ENCODE peak calls at places on chromosomes 5 and 9, in eight cellular contexts. D, A, M, V, R, P, E and I are unnamed samples. For H3K27me3, the result is how much of the 10 kb centered on the place peaks cover.

GRCh38 chr9:93094294-93095204 is 1.5 kb upstream of the CARD19 start:
- DNase-seq in D (no peak), P (peak), V (no peak), E (no peak), M (peak), R (peak), A (peak), I (no peak)

GRCh38 chr9:30913331-30913730 is 1471.1 kb upstream of the ACO1 start:
- DNase-seq in M (no peak), A (peak), V (no peak), D (no peak), P (no peak), R (no peak), E (no peak), I (no peak)

GRCh38 chr5:6804766-6805165 is 91.5 kb downstream of the TENT4A start:
- DNase-seq in V (no peak), R (no peak), P (no peak), M (no peak), A (no peak), E (no peak), D (no peak), I (no peak)

GRCh38 chr5:14593326-14594036 is 11.9 kb downstream of the OTULINL start:
- DNase-seq in P (no peak), E (no peak), M (no peak), A (no peak), V (no peak), D (no peak), R (no peak), I (no peak)

GRCh38 chr5:154850255-154851062 is at the start of gene FAXDC2:
- DNase-seq in R (peak), P (peak), V (no peak), A (peak), D (peak), M (peak), E (no peak), I (no peak)

GRCh38 chr5:74013222-74013621 is 387.2 kb downstream of the ARHGEF28 start:
- DNase-seq in P (no peak), V (no peak), R (no peak), E (no peak), D (no peak), M (no peak), A (no peak), I (no peak)

GRCh38 chr5:147208134-147208533 is 26.7 kb upstream of the STK32A start:
- DNase-seq in V (no peak), R (no peak), E (no peak), D (no peak), A (no peak), P (no peak), M (no peak), I (no peak)

GRCh38 chr9:129198737-129199435 is 20.8 kb upstream of the IER5L start:
- DNase-seq in P (no peak), M (no peak), A (no peak), R (no peak), E (no peak), V (no peak), D (no peak), I (no peak)

GRCh38 chr5:113513384-113514262 is at the start of gene YTHDC2:
- DNase-seq in A (peak), D (peak), M (peak), R (peak), V (peak), E (peak), P (peak), I (peak)

GRCh38 chr5:15683332-15683731 is 183.4 kb downstream of the FBXL7 start:
- DNase-seq in E (no peak), R (peak), V (no peak), D (peak), P (no peak), A (peak), M (peak), I (no peak)

GRCh38 chr9:83384214-83384613 is 154.0 kb downstream of the FRMD3 start:
- DNase-seq in P (no peak), E (no peak), M (no peak), A (no peak), R (no peak), V (no peak), D (no peak), I (no peak)

GRCh38 chr5:143440448-143441102 is 37.1 kb upstream of the NR3C1 start:
- DNase-seq in M (no peak), P (no peak), V (no peak), R (no peak), A (no peak), E (no peak), D (no peak), I (peak)

GRCh38 chr5:72178910-72179815 is 71.9 kb downstream of the MAP1B start:
- DNase-seq in E (no peak), P (peak), A (peak), D (no peak), V (peak), R (peak), M (no peak), I (no peak)

GRCh38 chr9:117783828-117784227 is 79.6 kb downstream of the TLR4 start:
- DNase-seq in E (no peak), A (no peak), D (no peak), P (no peak), R (no peak), M (no peak), V (no peak), I (no peak)

GRCh38 chr9:114426046-114426948 is 38.5 kb upstream of the AKNA start:
- DNase-seq in P (peak), D (no peak), R (no peak), V (no peak), E (no peak), M (no peak), A (no peak), I (no peak)

GRCh38 chr5:162068412-162068811 is 839 bp downstream of the GABRG2 start:
- DNase-seq in P (no peak), A (peak), D (peak), V (no peak), E (no peak), R (peak), M (peak), I (peak)

GRCh38 chr5:170254056-170254455 is 21.3 kb downstream of the C5orf58 start:
- DNase-seq in A (no peak), P (no peak), M (no peak), E (no peak), V (no peak), D (no peak), R (no peak), I (peak)

GRCh38 chr5:34511481-34511880 is 144.6 kb upstream of the RAI14 start:
- DNase-seq in P (no peak), E (no peak), M (no peak), V (no peak), D (no peak), R (no peak), A (no peak), I (no peak)

GRCh38 chr5:123156577-123157296 is 67.7 kb downstream of the PRDM6 start:
- DNase-seq in R (no peak), E (no peak), D (no peak), M (no peak), V (no peak), A (no peak), P (no peak), I (no peak)

GRCh38 chr5:41764650-41765049 is 105.6 kb downstream of the OXCT1 start:
- DNase-seq in D (no peak), R (no peak), V (no peak), P (no peak), M (no peak), A (no peak), E (no peak), I (no peak)

GRCh38 chr5:87182622-87183021 is 85.1 kb upstream of the RASA1 start:
- DNase-seq in P (no peak), E (no peak), M (no peak), A (no peak), R (no peak), V (no peak), D (no peak), I (no peak)

GRCh38 chr9:124849801-124850200 is 3.5 kb upstream of the WDR38 start:
- DNase-seq in D (peak), V (no peak), E (no peak), P (peak), R (no peak), M (no peak), A (no peak), I (no peak)

GRCh38 chr9:125748511-125749099 is 1.4 kb downstream of the PBX3 start:
- DNase-seq in V (no peak), D (no peak), A (peak), R (peak), E (no peak), P (no peak), M (peak), I (no peak)

GRCh38 chr9:129145841-129146292 is 32.2 kb downstream of the IER5L start:
- DNase-seq in P (peak), V (no peak), M (peak), D (peak), R (peak), E (no peak), A (peak), I (no peak)

GRCh38 chr9:83584995-83585394 is 37.9 kb upstream of the IDNK start:
- DNase-seq in M (no peak), A (no peak), D (no peak), R (no peak), V (no peak), P (no peak), E (no peak), I (no peak)

GRCh38 chr9:70477907-70478480 is 63.5 kb upstream of the KLF9 start:
- DNase-seq in R (no peak), P (peak), D (no peak), M (no peak), A (no peak), E (no peak), V (no peak), I (no peak)

GRCh38 chr9:20361220-20361619 is 261.1 kb downstream of the MLLT3 start:
- DNase-seq in D (no peak), M (no peak), R (no peak), A (no peak), P (no peak), V (no peak), E (no peak), I (no peak)

GRCh38 chr9:112050544-112051475 is 124.3 kb downstream of the SUSD1 start:
- DNase-seq in P (peak), R (no peak), A (peak), E (no peak), D (peak), V (no peak), M (no peak), I (peak)

GRCh38 chr5:83471405-83472212 is at the start of gene VCAN:
- DNase-seq in R (peak), M (peak), A (peak), E (no peak), D (no peak), P (peak), V (peak), I (peak)

GRCh38 chr5:123450641-123451421 is 27.6 kb upstream of the CEP120 start:
- DNase-seq in E (no peak), M (peak), P (no peak), R (no peak), V (no peak), D (no peak), A (no peak), I (no peak)

GRCh38 chr9:128887914-128888350 is 6.0 kb downstream of the LRRC8A start:
- DNase-seq in R (no peak), E (no peak), M (no peak), V (no peak), A (peak), P (no peak), D (no peak), I (no peak)

GRCh38 chr9:19988281-19988680 is 199.4 kb upstream of the SLC24A2 start:
- DNase-seq in R (no peak), V (no peak), E (no peak), A (peak), M (no peak), P (no peak), D (no peak), I (no peak)

GRCh38 chr5:180825768-180826525 is 23.3 kb upstream of the MGAT1 start:
- DNase-seq in V (no peak), A (no peak), M (no peak), R (no peak), P (peak), E (peak), D (peak), I (peak)

GRCh38 chr9:135907006-135907434 is 326 bp downstream of the CAMSAP1 start:
- DNase-seq in A (peak), R (no peak), E (no peak), V (no peak), P (peak), D (no peak), M (peak), I (no peak)
- H3K4me3 ChIP-seq in A (peak), R (peak), E (peak), V (peak), P (peak), D (peak), M (peak), I (peak)

GRCh38 chr9:132424857-132425702 is 15.1 kb downstream of the CFAP77 start:
- DNase-seq in V (no peak), P (no peak), M (no peak), E (no peak), D (no peak), R (no peak), A (peak), I (no peak)
- H3K27me3 ChIP-seq in V (under half), P (under half), M (under half), E (under half), D (half or more), R (under half), A (half or more), I (under half)

GRCh38 chr5:139273322-139273571 is 20.3 kb upstream of the MATR3 start:
- DNase-seq in E (no peak), M (peak), P (no peak), A (peak), V (no peak), R (no peak), D (peak), I (no peak)

GRCh38 chr5:139272471-139273321 is 20.8 kb upstream of the MATR3 start:
- DNase-seq in R (no peak), A (no peak), V (no peak), P (no peak), D (peak), M (no peak), E (no peak), I (no peak)

GRCh38 chr5:139271201-139272027 is 22.1 kb upstream of the MATR3 start:
- DNase-seq in D (peak), V (no peak), P (no peak), A (no peak), M (no peak), E (no peak), R (no peak), I (no peak)

GRCh38 chr5:139267481-139267880 is 26.1 kb upstream of the MATR3 start:
- DNase-seq in A (no peak), P (no peak), D (no peak), V (no peak), E (no peak), M (no peak), R (no peak), I (no peak)

DNA sequence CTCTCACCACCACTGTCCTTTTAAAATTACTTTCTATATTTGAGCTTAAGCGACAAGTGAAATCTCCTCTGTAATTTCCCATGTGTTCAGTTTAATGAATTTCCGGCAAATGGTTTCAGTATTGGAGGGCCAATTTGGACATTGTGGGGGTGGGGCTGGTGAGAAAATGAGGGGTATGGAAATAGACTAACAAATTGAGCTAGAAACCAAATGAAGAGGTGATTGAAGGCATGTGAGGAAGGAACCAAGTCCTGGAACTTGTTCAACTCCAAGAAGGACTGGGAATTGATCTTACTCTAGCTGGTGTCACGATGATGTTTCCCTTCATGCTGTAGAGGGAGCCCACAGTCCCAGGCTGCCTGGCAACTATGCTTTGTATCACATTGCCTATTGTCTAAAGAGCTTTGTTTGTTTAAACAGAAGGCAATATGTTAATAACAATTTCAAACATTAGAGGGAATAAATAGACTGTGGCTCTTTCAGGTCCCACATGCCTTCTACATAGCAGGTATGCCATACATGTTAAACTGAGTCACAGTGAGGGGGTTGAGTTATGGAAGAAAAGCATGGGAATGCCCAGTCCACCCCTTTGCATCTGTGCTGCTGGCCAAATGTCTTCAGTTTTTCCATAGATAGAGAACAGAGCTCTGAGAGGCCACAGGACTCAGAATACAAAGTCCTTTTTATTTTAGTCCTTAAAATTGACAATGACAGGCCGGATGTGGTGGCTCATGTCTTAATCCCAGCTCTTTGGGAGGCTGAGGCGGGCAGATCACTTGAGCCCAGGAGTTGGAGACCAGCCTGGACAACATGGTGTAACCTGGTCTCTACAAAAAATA is 25.0 kb upstream of the MATR3 start:
- DNase-seq in V (no peak), R (no peak), E (no peak), A (peak), M (no peak), P (no peak), D (no peak), I (no peak)
- TF ChIP-seq CTCF in V (peak), R (peak), E (peak), A (peak), M (no peak), P (no peak), D (peak), I (peak)

DNA sequence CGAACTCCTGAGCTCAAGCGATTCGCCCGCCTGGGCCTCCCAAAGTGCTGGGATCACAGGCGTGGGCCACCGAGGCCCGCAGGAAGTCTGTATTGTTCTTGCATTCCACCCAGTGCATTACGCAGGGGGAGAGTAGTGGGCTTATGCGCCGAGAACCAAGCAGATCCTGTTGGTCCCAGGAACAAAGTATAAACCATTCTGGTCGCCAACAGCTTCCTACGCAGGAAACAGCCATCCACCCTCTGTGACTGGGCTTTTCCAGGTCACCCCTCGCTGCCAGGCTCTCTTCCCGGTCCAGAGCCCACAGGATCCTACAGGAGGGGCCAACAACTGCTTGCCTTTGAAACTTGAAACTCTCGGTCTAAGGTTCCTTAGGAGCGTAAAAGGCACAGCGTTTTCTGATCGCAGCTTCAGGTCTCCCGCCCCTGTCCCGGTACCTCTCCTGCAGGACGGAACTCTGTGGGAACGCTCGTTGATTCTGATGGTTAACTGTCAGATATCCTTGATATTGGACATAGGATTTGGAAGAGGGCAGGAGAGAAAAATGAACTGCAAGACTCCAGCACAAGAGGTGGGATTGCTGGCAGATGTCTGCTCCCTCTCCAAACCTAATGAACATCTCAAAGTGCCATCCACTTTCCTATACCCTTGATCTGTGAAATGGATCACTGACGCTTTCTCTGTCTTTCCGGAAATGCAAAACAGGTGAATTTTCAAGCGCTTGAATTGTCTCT is 4.2 kb upstream of the ANXA2R start:
- DNase-seq in R (no peak), E (no peak), P (no peak), A (peak), M (peak), D (no peak), V (no peak), I (no peak)
- H3K4me3 ChIP-seq in R (peak), E (peak), P (no peak), A (peak), M (peak), D (no peak), V (no peak), I (peak)

GRCh38 chr5:1874348-1874747 is 8.4 kb downstream of the IRX4 start:
- DNase-seq in P (no peak), R (no peak), V (no peak), M (no peak), D (no peak), A (no peak), E (no peak), I (no peak)
- H3K27me3 ChIP-seq in P (half or more), R (under half), V (under half), M (half or more), D (under half), A (half or more), E (under half), I (half or more)

GRCh38 chr5:115625579-115626443 is at the start of gene TMED7:
- DNase-seq in M (peak), D (peak), V (peak), P (peak), A (peak), E (peak), R (peak), I (peak)
- TF ChIP-seq CTCF in M (no peak), D (peak), V (no peak), P (no peak), A (no peak), E (no peak), R (no peak), I (no peak)

GRCh38 chr9:89466451-89467277 is 31.2 kb downstream of the SEMA4D start:
- DNase-seq in P (peak), E (no peak), M (no peak), R (no peak), D (no peak), V (no peak), A (no peak), I (peak)

GRCh38 chr9:89467278-89467625 is 30.7 kb downstream of the SEMA4D start:
- DNase-seq in V (no peak), R (no peak), M (no peak), A (no peak), E (no peak), D (no peak), P (no peak), I (no peak)

GRCh38 chr9:89464991-89465390 is 32.9 kb downstream of the SEMA4D start:
- DNase-seq in M (no peak), A (no peak), V (no peak), D (no peak), R (no peak), E (no peak), P (peak), I (no peak)

GRCh38 chr9:89463986-89464901 is 33.7 kb downstream of the SEMA4D start:
- DNase-seq in R (no peak), D (no peak), V (no peak), P (peak), M (no peak), E (no peak), A (no peak), I (no peak)

GRCh38 chr9:89465726-89466308 is 32.1 kb downstream of the SEMA4D start:
- DNase-seq in A (no peak), M (no peak), D (no peak), V (no peak), P (peak), R (no peak), E (no peak), I (no peak)
- H3K4me3 ChIP-seq in A (no peak), M (no peak), D (no peak), V (no peak), P (no peak), R (no peak), E (no peak), I (no peak)

GRCh38 chr5:77845273-77845646 is 69.1 kb upstream of the TBCA start:
- DNase-seq in E (no peak), R (no peak), D (no peak), V (no peak), A (no peak), P (no peak), M (no peak), I (no peak)

GRCh38 chr5:77847814-77848290 is 71.7 kb upstream of the TBCA start:
- DNase-seq in R (no peak), P (no peak), A (peak), M (no peak), D (no peak), E (no peak), V (no peak), I (no peak)

GRCh38 chr5:77849308-77849900 is 73.3 kb upstream of the TBCA start:
- DNase-seq in E (no peak), D (no peak), V (no peak), A (peak), P (no peak), M (no peak), R (no peak), I (no peak)

GRCh38 chr5:77846422-77847128 is 70.4 kb upstream of the TBCA start:
- DNase-seq in P (no peak), V (no peak), E (no peak), M (no peak), D (no peak), R (no peak), A (peak), I (no peak)

DNA sequence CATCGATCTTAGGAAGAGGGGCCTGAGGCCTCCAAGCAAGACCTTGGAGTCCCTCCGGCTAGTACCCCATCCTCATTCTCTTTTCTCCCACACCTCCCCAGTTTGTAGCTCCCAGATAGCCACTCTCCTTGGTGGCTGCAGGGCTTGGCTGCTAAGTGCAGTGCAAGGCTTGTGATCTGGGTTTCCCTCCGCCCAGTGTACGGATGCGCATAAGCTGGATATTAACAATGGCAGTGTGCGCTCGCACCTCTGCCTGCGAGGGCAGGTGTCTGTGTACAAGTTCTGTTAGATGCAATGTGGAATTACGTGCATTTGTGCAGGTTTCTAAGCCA is 71.0 kb upstream of the TBCA start:
- DNase-seq in D (no peak), V (no peak), E (no peak), A (peak), R (no peak), M (no peak), P (no peak), I (no peak)
- H3K27me3 ChIP-seq in D (under half), V (under half), E (under half), A (half or more), R (under half), M (half or more), P (under half), I (under half)